ENCODE peak calls at places on chromosomes 3 and 15, in six cellular contexts. One of them, this sample, is unnamed.

GRCh38 chr3:186361612-186362408 is at the start of gene DGKG:
- DNase-seq in GM12878: no peak
- DNase-seq in K562: no peak
- DNase-seq in IMR-90: no peak
- DNase-seq in A549: peak
- DNase-seq in HepG2: no peak
- DNase-seq in this sample: peak

GRCh38 chr3:58696093-58696492 is 29.5 kb upstream of the FAM3D start:
- DNase-seq in GM12878: no peak
- DNase-seq in K562: no peak
- DNase-seq in IMR-90: no peak
- DNase-seq in A549: no peak
- DNase-seq in HepG2: no peak
- DNase-seq in this sample: no peak

GRCh38 chr3:172065967-172066762 is 26.8 kb downstream of the FNDC3B start:
- DNase-seq in GM12878: peak
- DNase-seq in K562: no peak
- DNase-seq in IMR-90: peak
- DNase-seq in A549: peak
- DNase-seq in HepG2: peak
- DNase-seq in this sample: no peak

GRCh38 chr15:73750441-73750840 is 2.7 kb downstream of the INSYN1 start:
- DNase-seq in GM12878: no peak
- DNase-seq in K562: no peak
- DNase-seq in IMR-90: no peak
- DNase-seq in A549: no peak
- DNase-seq in HepG2: no peak
- DNase-seq in this sample: no peak

GRCh38 chr3:50133283-50133615 is 21.9 kb upstream of the SEMA3F start:
- DNase-seq in GM12878: no peak
- DNase-seq in K562: no peak
- DNase-seq in IMR-90: no peak
- DNase-seq in A549: no peak
- DNase-seq in HepG2: no peak
- DNase-seq in this sample: peak

GRCh38 chr3:115999001-115999400 is 375.7 kb downstream of the GAP43 start:
- DNase-seq in GM12878: no peak
- DNase-seq in K562: no peak
- DNase-seq in IMR-90: no peak
- DNase-seq in A549: no peak
- DNase-seq in HepG2: no peak
- DNase-seq in this sample: no peak

GRCh38 chr3:8848696-8849131 is 79.3 kb upstream of the OXTR start:
- DNase-seq in GM12878: no peak
- DNase-seq in K562: no peak
- DNase-seq in IMR-90: peak
- DNase-seq in A549: no peak
- DNase-seq in HepG2: no peak
- DNase-seq in this sample: no peak

GRCh38 chr15:41918506-41919126 is 24.8 kb upstream of the SPTBN5 start:
- DNase-seq in GM12878: no peak
- DNase-seq in K562: no peak
- DNase-seq in IMR-90: no peak
- DNase-seq in A549: no peak
- DNase-seq in HepG2: no peak
- DNase-seq in this sample: no peak

GRCh38 chr3:160180581-160181216 is 44.5 kb upstream of the C3orf80 start:
- DNase-seq in GM12878: no peak
- DNase-seq in K562: no peak
- DNase-seq in IMR-90: no peak
- DNase-seq in A549: no peak
- DNase-seq in HepG2: no peak
- DNase-seq in this sample: peak

GRCh38 chr3:59994720-59995304 is 945.0 kb upstream of the CFAP20DC start:
- DNase-seq in GM12878: no peak
- DNase-seq in K562: no peak
- DNase-seq in IMR-90: no peak
- DNase-seq in A549: no peak
- DNase-seq in HepG2: no peak
- DNase-seq in this sample: no peak

GRCh38 chr15:39582286-39582976 is 1.6 kb downstream of the THBS1 start:
- DNase-seq in GM12878: no peak
- DNase-seq in K562: no peak
- DNase-seq in IMR-90: peak
- DNase-seq in A549: no peak
- DNase-seq in HepG2: no peak
- DNase-seq in this sample: no peak

GRCh38 chr15:39582977-39583585 is 2.2 kb downstream of the THBS1 start:
- DNase-seq in GM12878: no peak
- DNase-seq in K562: no peak
- DNase-seq in IMR-90: no peak
- DNase-seq in A549: no peak
- DNase-seq in HepG2: no peak
- DNase-seq in this sample: no peak

GRCh38 chr15:39584662-39585393 is 3.9 kb downstream of the THBS1 start:
- DNase-seq in GM12878: no peak
- DNase-seq in K562: no peak
- DNase-seq in IMR-90: peak
- DNase-seq in A549: no peak
- DNase-seq in HepG2: no peak
- DNase-seq in this sample: no peak

GRCh38 chr15:39584266-39584659 is 3.4 kb downstream of the THBS1 start:
- DNase-seq in GM12878: no peak
- DNase-seq in K562: no peak
- DNase-seq in IMR-90: no peak
- DNase-seq in A549: no peak
- DNase-seq in HepG2: no peak
- DNase-seq in this sample: no peak

DNA sequence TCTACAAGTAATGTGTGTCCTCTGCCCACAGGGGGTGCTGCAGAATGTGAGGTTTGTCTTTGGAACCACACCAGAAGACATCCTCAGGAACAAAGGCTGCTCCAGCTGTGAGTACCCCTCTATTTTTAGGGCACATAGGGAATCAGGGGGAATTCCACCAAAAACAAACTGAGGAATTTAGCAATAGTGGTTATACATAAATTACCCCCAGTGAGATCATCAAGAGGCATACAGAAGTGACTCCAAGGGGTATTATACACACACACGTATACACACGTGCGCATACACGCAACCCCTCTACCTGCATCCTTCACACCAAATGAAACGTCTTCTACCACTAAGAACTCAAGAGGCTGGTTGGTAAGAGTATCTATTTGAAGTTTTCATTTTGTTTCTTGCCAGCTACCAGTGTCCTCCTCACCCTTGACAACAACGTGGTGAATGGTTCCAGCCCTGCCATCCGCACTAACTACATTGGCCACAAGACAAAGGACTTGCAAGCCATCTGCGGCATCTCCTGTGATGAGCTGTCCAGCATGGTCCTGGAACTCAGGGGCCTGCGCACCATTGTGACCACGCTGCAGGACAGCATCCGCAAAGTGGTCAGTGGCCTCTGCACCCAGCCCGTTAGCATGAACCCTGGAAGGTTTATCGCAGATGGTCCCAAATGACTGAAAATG is 2.8 kb downstream of the THBS1 start:
- DNase-seq in GM12878: no peak
- DNase-seq in K562: peak
- DNase-seq in IMR-90: peak
- DNase-seq in A549: peak
- DNase-seq in HepG2: peak
- DNase-seq in this sample: peak
- H3K4me2 ChIP-seq in GM12878: no peak
- H3K4me2 ChIP-seq in K562: no peak
- H3K4me2 ChIP-seq in IMR-90: peak
- H3K4me2 ChIP-seq in A549: peak
- H3K4me2 ChIP-seq in HepG2: peak
- H3K4me2 ChIP-seq in this sample: peak

DNA sequence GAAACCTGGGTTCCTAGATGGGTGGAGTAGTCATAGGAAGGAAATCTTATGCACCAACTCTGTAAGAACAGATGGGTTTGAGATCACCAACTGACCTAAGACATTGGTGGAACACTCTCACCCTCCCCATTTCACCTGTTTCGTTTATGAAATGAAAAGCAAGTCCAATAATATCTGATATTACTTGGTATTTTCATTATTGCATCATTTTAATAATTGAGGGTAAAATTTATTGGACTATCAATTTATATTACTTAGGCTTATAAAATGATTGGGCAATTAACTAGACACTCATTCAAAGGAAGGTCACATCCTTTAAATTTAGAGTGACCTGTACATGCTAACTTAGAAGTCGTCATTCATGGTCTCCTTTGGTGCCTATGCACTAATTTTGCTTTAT is 503.9 kb downstream of the TAFA4 start:
- DNase-seq in GM12878: no peak
- DNase-seq in K562: no peak
- DNase-seq in IMR-90: no peak
- DNase-seq in A549: no peak
- DNase-seq in HepG2: no peak
- DNase-seq in this sample: no peak
- TF ChIP-seq SMC3 in GM12878: no peak
- TF ChIP-seq SMC3 in K562: no peak
- TF ChIP-seq SMC3 in IMR-90: no peak
- TF ChIP-seq SMC3 in A549: no peak
- TF ChIP-seq SMC3 in HepG2: no peak
- TF ChIP-seq SMC3 in this sample: no peak

DNA sequence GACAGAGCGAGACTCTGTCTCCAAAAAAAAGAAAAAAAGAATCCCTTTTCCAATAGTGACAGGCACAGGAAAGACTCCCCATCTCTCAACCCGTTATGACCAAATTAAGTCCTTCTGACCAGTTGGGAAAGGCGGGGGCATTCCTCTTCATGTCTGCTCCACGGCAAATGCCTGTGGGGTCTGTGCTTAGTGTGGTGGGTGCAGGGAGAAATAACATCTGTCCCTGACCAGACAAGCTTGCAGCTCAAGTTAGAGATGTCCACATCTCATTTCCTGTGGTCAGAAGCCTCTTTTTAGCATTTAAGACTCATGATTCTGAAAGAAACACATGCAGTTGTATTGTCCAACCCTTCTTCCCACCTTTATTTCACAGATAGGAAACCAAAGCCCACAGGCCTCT is 16.2 kb downstream of the PLA1A start:
- DNase-seq in GM12878: no peak
- DNase-seq in K562: no peak
- DNase-seq in IMR-90: no peak
- DNase-seq in A549: no peak
- DNase-seq in HepG2: no peak
- DNase-seq in this sample: no peak
- H3K4me2 ChIP-seq in GM12878: no peak
- H3K4me2 ChIP-seq in K562: no peak
- H3K4me2 ChIP-seq in IMR-90: no peak
- H3K4me2 ChIP-seq in A549: no peak
- H3K4me2 ChIP-seq in HepG2: no peak
- H3K4me2 ChIP-seq in this sample: no peak

DNA sequence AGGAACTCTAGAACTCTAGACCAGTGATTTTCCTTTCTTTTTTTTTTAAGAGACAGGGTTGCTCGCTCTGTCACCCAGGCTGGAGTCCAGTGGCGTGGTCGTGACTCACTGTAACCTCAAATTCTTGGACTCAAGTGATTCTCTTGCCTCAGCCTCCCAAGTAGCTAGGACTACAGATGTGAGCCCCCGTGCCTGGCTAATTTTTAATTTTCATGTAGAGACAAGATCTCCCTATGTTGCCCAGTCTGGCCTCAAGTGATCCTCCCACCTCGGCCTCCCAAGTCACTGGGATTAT is 359.6 kb downstream of the SHQ1 start:
- DNase-seq in GM12878: no peak
- DNase-seq in K562: no peak
- DNase-seq in IMR-90: peak
- DNase-seq in A549: no peak
- DNase-seq in HepG2: no peak
- DNase-seq in this sample: no peak
- TF ChIP-seq SMC3 in GM12878: no peak
- TF ChIP-seq SMC3 in K562: no peak
- TF ChIP-seq SMC3 in IMR-90: no peak
- TF ChIP-seq SMC3 in A549: no peak
- TF ChIP-seq SMC3 in HepG2: no peak
- TF ChIP-seq SMC3 in this sample: no peak

GRCh38 chr15:67731112-67731761 is 94.1 kb upstream of the SKOR1 start:
- DNase-seq in GM12878: no peak
- DNase-seq in K562: no peak
- DNase-seq in IMR-90: no peak
- DNase-seq in A549: no peak
- DNase-seq in HepG2: no peak
- DNase-seq in this sample: no peak
- H3K4me2 ChIP-seq in GM12878: no peak
- H3K4me2 ChIP-seq in K562: no peak
- H3K4me2 ChIP-seq in IMR-90: no peak
- H3K4me2 ChIP-seq in A549: no peak
- H3K4me2 ChIP-seq in HepG2: no peak
- H3K4me2 ChIP-seq in this sample: no peak

GRCh38 chr3:187741403-187742350 is 3.6 kb downstream of the BCL6 start:
- DNase-seq in GM12878: no peak
- DNase-seq in K562: peak
- DNase-seq in IMR-90: peak
- DNase-seq in A549: peak
- DNase-seq in HepG2: peak
- DNase-seq in this sample: peak
- TF ChIP-seq SMC3 in GM12878: peak
- TF ChIP-seq SMC3 in K562: peak
- TF ChIP-seq SMC3 in IMR-90: peak
- TF ChIP-seq SMC3 in A549: peak
- TF ChIP-seq SMC3 in HepG2: peak
- TF ChIP-seq SMC3 in this sample: peak

DNA sequence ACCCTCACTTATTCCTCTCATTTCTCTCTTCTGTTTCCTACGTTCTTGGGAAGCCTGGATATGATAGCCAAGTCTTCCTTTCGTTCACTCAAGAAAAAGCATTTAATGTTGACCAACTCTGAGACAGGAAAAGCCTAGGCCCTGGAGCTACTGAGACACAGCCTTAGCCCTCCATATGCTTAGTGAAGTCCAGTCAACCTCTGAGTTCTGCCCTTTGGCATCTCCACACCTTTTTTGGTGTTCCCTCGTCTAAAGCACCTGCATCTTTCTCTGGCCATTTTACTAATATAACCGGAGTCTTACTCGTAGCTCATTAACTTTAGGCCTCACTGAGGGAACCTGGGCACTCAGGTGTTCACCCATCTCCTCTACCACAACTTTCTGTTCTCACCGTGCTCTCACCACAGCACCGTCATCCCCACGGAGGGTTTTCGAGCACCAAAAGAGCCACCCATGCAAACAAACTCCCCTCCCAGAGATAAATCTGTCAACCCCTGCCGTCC is 632 bp downstream of the MTHFS start:
- DNase-seq in GM12878: peak
- DNase-seq in K562: no peak
- DNase-seq in IMR-90: no peak
- DNase-seq in A549: no peak
- DNase-seq in HepG2: peak
- DNase-seq in this sample: no peak
- H3K4me2 ChIP-seq in GM12878: peak
- H3K4me2 ChIP-seq in K562: peak
- H3K4me2 ChIP-seq in IMR-90: peak
- H3K4me2 ChIP-seq in A549: peak
- H3K4me2 ChIP-seq in HepG2: peak
- H3K4me2 ChIP-seq in this sample: peak

GRCh38 chr3:138835177-138835757 is 539 bp upstream of the PIK3CB start:
- DNase-seq in GM12878: no peak
- DNase-seq in K562: no peak
- DNase-seq in IMR-90: no peak
- DNase-seq in A549: no peak
- DNase-seq in HepG2: no peak
- DNase-seq in this sample: no peak
- TF ChIP-seq SMC3 in GM12878: no peak
- TF ChIP-seq SMC3 in K562: no peak
- TF ChIP-seq SMC3 in IMR-90: no peak
- TF ChIP-seq SMC3 in A549: no peak
- TF ChIP-seq SMC3 in HepG2: no peak
- TF ChIP-seq SMC3 in this sample: no peak

This sample was measured in SK-N-SH.